ENCODE peak calls at places on chromosome 3, in eight cellular contexts. T is HFF-Myc, O is GM20000, N is left ventricle myocardium inferior, Q is cardiac fibroblast, I is mammary epithelial cell, C is WTC11, M is breast epithelium. E is an unnamed sample.
A peak's percentile ranks its signal among the peaks of the same experiment; 100 is the strongest.

GRCh38 chr3:155070932-155071387 is 9.2 kb upstream of the MME start:
- DNase-seq in I (peak; percentile 78), O (no peak), T (peak; percentile 100), M (no peak), C (no peak), N (no peak), Q (peak; percentile 98), E (no peak)

GRCh38 chr3:17605032-17605431 is 137.4 kb downstream of the TBC1D5 start:
- DNase-seq in C (no peak), M (no peak), T (peak; percentile 35), Q (peak; percentile 85), N (no peak), O (no peak), I (peak; percentile 88), E (no peak)

GRCh38 chr3:133944641-133945441 is 49.2 kb upstream of the RAB6B start:
- DNase-seq in T (no peak), Q (peak; percentile 84), C (no peak), N (peak; percentile 25), M (peak; percentile 80), I (peak; percentile 91), O (no peak), E (no peak)

GRCh38 chr3:16487506-16488175 is 25.9 kb downstream of the RFTN1 start:
- DNase-seq in I (no peak), C (no peak), Q (no peak), T (no peak), N (no peak), O (no peak), M (no peak), E (no peak)

GRCh38 chr3:54223063-54223462 is 100.7 kb downstream of the CACNA2D3 start:
- DNase-seq in I (no peak), N (no peak), O (no peak), T (no peak), M (no peak), C (no peak), Q (no peak), E (no peak)

GRCh38 chr3:52086461-52086860 is 30.1 kb upstream of the DUSP7 start:
- DNase-seq in C (no peak), O (no peak), Q (no peak), N (no peak), M (no peak), T (no peak), I (no peak), E (no peak)

GRCh38 chr3:128984596-128984995 is 9.3 kb downstream of the CFAP92 start:
- DNase-seq in Q (peak; percentile 32), T (no peak), O (no peak), N (no peak), I (peak; percentile 95), C (no peak), M (no peak), E (no peak)

GRCh38 chr3:168384990-168385389 is 289.3 kb upstream of the GOLIM4 start:
- DNase-seq in M (no peak), I (no peak), Q (no peak), C (no peak), O (no peak), T (no peak), N (no peak), E (no peak)

GRCh38 chr3:45509038-45509767 is 85.3 kb upstream of the LIMD1 start:
- DNase-seq in Q (peak; percentile 96), M (no peak), T (peak; percentile 56), C (no peak), O (no peak), N (no peak), I (peak; percentile 75), E (no peak)

GRCh38 chr3:62557983-62558382 is 184.6 kb upstream of the FEZF2 start:
- DNase-seq in C (no peak), N (no peak), O (no peak), M (no peak), I (no peak), T (no peak), Q (no peak), E (no peak)

GRCh38 chr3:62562596-62562995 is 189.2 kb upstream of the FEZF2 start:
- DNase-seq in O (no peak), Q (peak; percentile 53), N (no peak), I (no peak), M (no peak), C (no peak), T (no peak), E (no peak)

GRCh38 chr3:62559831-62560445 is 186.6 kb upstream of the FEZF2 start:
- DNase-seq in M (no peak), I (no peak), N (no peak), O (no peak), T (peak; percentile 21), C (no peak), Q (peak; percentile 74), E (no peak)

GRCh38 chr3:62558549-62559112 is 185.3 kb upstream of the FEZF2 start:
- DNase-seq in O (peak; percentile 13), M (no peak), T (no peak), I (no peak), C (peak; percentile 69), N (no peak), Q (peak; percentile 38), E (no peak)

DNA sequence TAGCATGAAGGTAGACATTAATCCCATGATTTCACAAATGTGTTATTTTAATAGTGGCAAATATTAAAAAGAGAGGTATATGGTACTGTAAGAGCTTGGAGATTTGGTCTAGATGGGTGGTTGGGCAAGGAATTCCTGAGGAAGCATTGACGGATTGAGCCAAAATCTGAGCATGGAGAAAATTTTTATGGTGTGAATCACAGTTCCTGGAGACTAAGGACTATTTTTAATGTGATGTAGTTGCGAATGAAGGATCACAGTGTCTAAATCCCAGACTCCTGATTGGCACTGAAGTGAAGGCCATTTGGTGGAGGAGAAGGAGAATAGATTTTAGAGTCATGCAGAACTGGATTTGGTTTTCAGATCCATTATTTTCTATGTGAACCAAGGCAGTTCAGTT is 188.7 kb upstream of the FEZF2 start:
- DNase-seq in C (no peak), O (no peak), M (no peak), N (no peak), Q (peak; percentile 86), T (peak; percentile 33), I (no peak), E (no peak)
- TF ChIP-seq CTCF in C (no peak), O (no peak), M (no peak), N (no peak), Q (no peak), T (no peak), I (no peak), E (no peak)

GRCh38 chr3:181741428-181741827 is 29.7 kb downstream of the SOX2 start:
- DNase-seq in Q (no peak), T (no peak), M (no peak), O (no peak), I (no peak), N (no peak), C (no peak), E (no peak)

GRCh38 chr3:181735921-181736320 is 24.2 kb downstream of the SOX2 start:
- DNase-seq in N (no peak), C (no peak), I (no peak), M (no peak), T (no peak), O (no peak), Q (no peak), E (no peak)

GRCh38 chr3:181739628-181740027 is 27.9 kb downstream of the SOX2 start:
- DNase-seq in Q (no peak), I (peak; percentile 26), C (no peak), M (no peak), O (no peak), N (no peak), T (no peak), E (no peak)

GRCh38 chr3:181738551-181738950 is 26.8 kb downstream of the SOX2 start:
- DNase-seq in T (no peak), N (no peak), C (no peak), O (no peak), Q (no peak), I (no peak), M (no peak), E (no peak)
- TF ChIP-seq CTCF in T (no peak), N (no peak), C (no peak), O (no peak), Q (no peak), I (no peak), M (no peak), E (no peak)

GRCh38 chr3:185934726-185935464 is 2.9 kb downstream of the TRA2B start:
- DNase-seq in I (peak; percentile 29), N (no peak), Q (peak; percentile 21), O (no peak), C (no peak), M (no peak), T (no peak), E (no peak)

GRCh38 chr3:185935465-185936263 is 2.1 kb downstream of the TRA2B start:
- DNase-seq in M (no peak), I (peak; percentile 37), N (no peak), Q (peak; percentile 20), O (no peak), T (no peak), C (no peak), E (no peak)

GRCh38 chr3:185936814-185937688 is 763 bp downstream of the TRA2B start:
- DNase-seq in C (peak; percentile 81), T (peak; percentile 72), Q (peak; percentile 89), I (peak; percentile 79), O (peak; percentile 80), M (peak; percentile 86), N (peak; percentile 90), E (peak; percentile 80)

GRCh38 chr3:185939721-185940120 is 1.9 kb upstream of the TRA2B start:
- DNase-seq in T (no peak), I (peak; percentile 75), N (no peak), M (no peak), O (no peak), C (no peak), Q (no peak), E (no peak)

DNA sequence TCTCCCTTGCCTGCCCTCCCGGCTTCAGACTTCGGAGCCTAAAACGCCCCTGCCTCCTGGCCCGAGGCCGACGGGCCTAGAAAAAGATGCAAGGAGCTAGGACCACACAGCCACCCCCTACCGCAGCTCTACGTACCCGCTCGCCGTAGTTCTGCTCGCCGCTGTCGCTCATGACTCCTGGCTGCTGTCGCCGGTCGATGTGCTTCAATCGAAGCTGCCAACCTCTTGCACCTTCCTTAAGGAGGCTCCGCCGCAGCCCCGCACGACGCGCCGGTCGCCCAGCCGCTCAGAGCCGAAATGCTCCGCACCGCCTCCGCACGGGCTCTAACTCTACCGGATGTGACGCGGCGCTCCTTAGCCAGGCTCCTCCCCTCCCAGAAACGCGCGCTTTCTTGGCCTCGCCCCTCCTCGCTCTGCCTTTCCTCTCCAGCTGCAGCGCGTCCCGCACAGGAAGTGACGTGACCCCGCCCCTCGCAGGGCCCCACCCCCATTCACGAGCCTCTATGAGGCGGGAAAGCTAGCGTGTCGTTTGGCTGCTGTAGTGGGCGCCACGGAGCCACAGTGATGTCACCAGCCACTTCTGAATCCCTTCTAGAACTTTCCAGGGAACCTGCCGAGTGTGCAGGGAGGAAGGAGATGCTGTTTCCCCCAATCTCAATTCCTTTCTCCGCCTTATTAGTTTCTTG is at the start of gene TRA2B:
- DNase-seq in N (peak; percentile 99), M (peak; percentile 98), Q (peak; percentile 98), I (peak; percentile 95), O (peak; percentile 95), T (peak; percentile 92), C (peak; percentile 98), E (peak; percentile 96)
- TF ChIP-seq CTCF in N (peak; percentile 41), M (peak; percentile 24), Q (peak; percentile 16), I (no peak), O (no peak), T (no peak), C (no peak), E (no peak)

DNA sequence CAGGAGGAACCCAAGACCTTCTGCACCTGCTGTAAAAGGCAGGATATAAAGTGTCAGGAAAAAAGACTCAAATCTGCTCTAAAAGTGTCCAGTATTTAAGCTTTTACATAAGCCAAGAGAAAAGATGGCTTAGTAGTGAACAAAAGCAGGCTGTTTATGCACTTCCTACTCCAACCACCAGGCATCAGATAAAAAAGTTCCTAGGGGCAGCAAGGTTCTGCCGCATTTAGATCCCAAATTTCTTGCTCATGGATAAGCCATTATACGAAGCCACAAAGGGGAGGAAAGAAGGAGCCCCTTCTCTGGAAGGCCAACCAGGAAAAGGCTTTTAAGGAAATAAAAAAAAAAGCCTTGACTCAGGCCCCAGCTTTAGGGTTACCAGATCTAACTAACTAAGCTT is 10.6 kb upstream of the SLC9C1 start:
- DNase-seq in T (no peak), O (no peak), C (no peak), N (no peak), M (no peak), Q (peak; percentile 29), I (no peak), E (no peak)
- TF ChIP-seq CTCF in T (peak; percentile 14), O (no peak), C (no peak), N (peak; percentile 37), M (no peak), Q (peak; percentile 43), I (peak; percentile 30), E (no peak)

E was measured in activated B cell treated with CpG ODN at 0.5 μM for 24 hours.